ENCODE peak calls at places on chromosome 14, in five cellular contexts. S, U, O, N and M are unnamed samples.

GRCh38 chr14:104820669-104821228 is 19.8 kb downstream of the ZBTB42 start:
- DNase-seq in S (peak; percentile 88), U (peak; percentile 70), O (no peak), N (peak; percentile 62), M (no peak)

GRCh38 chr14:63478024-63478423 is 65.2 kb downstream of the PPP2R5E start:
- DNase-seq in S (no peak), U (peak; percentile 44), O (no peak), N (no peak), M (peak; percentile 51)

GRCh38 chr14:106877527-106877926 is 1351.1 kb downstream of the TMEM121 start:
- DNase-seq in S (no peak), U (no peak), O (peak; percentile 42), N (no peak), M (no peak)

GRCh38 chr14:69321601-69322330 is 61.8 kb downstream of the GALNT16 start:
- DNase-seq in S (no peak), U (no peak), O (no peak), N (no peak), M (no peak)

GRCh38 chr14:98945611-98946570 is 326.1 kb downstream of the BCL11B start:
- DNase-seq in S (no peak), U (no peak), O (no peak), N (no peak), M (no peak)

GRCh38 chr14:69882915-69883314 is 3.7 kb downstream of the SMOC1 start:
- DNase-seq in S (no peak), U (no peak), O (no peak), N (no peak), M (no peak)

GRCh38 chr14:52333823-52334657 is 19.9 kb downstream of the PTGER2 start:
- DNase-seq in S (no peak), U (no peak), O (no peak), N (no peak), M (no peak)

GRCh38 chr14:66495214-66496098 is 9.3 kb downstream of the CCDC196 start:
- DNase-seq in S (no peak), U (peak; percentile 74), O (peak; percentile 37), N (peak; percentile 81), M (peak; percentile 49)

GRCh38 chr14:86944434-86944833 is 1048.5 kb downstream of the GALC start:
- DNase-seq in S (no peak), U (no peak), O (no peak), N (no peak), M (no peak)

GRCh38 chr14:76261371-76261811 is 109.7 kb downstream of the GPATCH2L start:
- DNase-seq in S (no peak), U (peak; percentile 3), O (no peak), N (no peak), M (no peak)